ENCODE peak calls at places on chromosomes 11 and 22, in eight cellular contexts. One of them, this sample, is unnamed.

GRCh38 chr11:32176223-32176811 is 85.4 kb downstream of the RCN1 start:
- DNase-seq in psoas muscle: peak; percentile 50
- DNase-seq in left lung: no peak
- DNase-seq in HCT116: peak; percentile 90
- DNase-seq in heart left ventricle: peak; percentile 70
- DNase-seq in left ventricle myocardium inferior: peak; percentile 46
- DNase-seq in A673: peak; percentile 100
- DNase-seq in lower lobe of right lung: peak; percentile 59
- DNase-seq in this sample: peak; percentile 73

GRCh38 chr11:94767701-94768601 is at the start of gene AMOTL1:
- DNase-seq in psoas muscle: peak; percentile 94
- DNase-seq in left lung: peak; percentile 94
- DNase-seq in HCT116: peak; percentile 65
- DNase-seq in heart left ventricle: peak; percentile 91
- DNase-seq in left ventricle myocardium inferior: peak; percentile 90
- DNase-seq in A673: peak; percentile 99
- DNase-seq in lower lobe of right lung: peak; percentile 94
- DNase-seq in this sample: peak; percentile 88

GRCh38 chr11:102330226-102330625 is 12.9 kb downstream of the BIRC3 start:
- DNase-seq in psoas muscle: no peak
- DNase-seq in left lung: no peak
- DNase-seq in HCT116: no peak
- DNase-seq in heart left ventricle: no peak
- DNase-seq in left ventricle myocardium inferior: no peak
- DNase-seq in A673: no peak
- DNase-seq in lower lobe of right lung: no peak
- DNase-seq in this sample: no peak

GRCh38 chr11:126734752-126735151 is 265.8 kb downstream of the KIRREL3 start:
- DNase-seq in psoas muscle: no peak
- DNase-seq in left lung: no peak
- DNase-seq in HCT116: no peak
- DNase-seq in heart left ventricle: no peak
- DNase-seq in left ventricle myocardium inferior: no peak
- DNase-seq in A673: no peak
- DNase-seq in lower lobe of right lung: no peak
- DNase-seq in this sample: no peak

GRCh38 chr11:109291553-109291952 is 130.4 kb upstream of the C11orf87 start:
- DNase-seq in psoas muscle: no peak
- DNase-seq in left lung: no peak
- DNase-seq in HCT116: no peak
- DNase-seq in heart left ventricle: no peak
- DNase-seq in left ventricle myocardium inferior: no peak
- DNase-seq in A673: no peak
- DNase-seq in lower lobe of right lung: no peak
- DNase-seq in this sample: no peak

GRCh38 chr11:11605181-11605580 is 16.6 kb downstream of the GALNT18 start:
- DNase-seq in psoas muscle: no peak
- DNase-seq in left lung: no peak
- DNase-seq in HCT116: no peak
- DNase-seq in heart left ventricle: no peak
- DNase-seq in left ventricle myocardium inferior: no peak
- DNase-seq in A673: no peak
- DNase-seq in lower lobe of right lung: no peak
- DNase-seq in this sample: no peak

GRCh38 chr11:119460582-119460981 is 37.6 kb upstream of the THY1 start:
- DNase-seq in psoas muscle: no peak
- DNase-seq in left lung: no peak
- DNase-seq in HCT116: no peak
- DNase-seq in heart left ventricle: no peak
- DNase-seq in left ventricle myocardium inferior: no peak
- DNase-seq in A673: no peak
- DNase-seq in lower lobe of right lung: no peak
- DNase-seq in this sample: no peak

GRCh38 chr11:8015753-8016239 is 28.7 kb downstream of the EIF3F start:
- DNase-seq in psoas muscle: no peak
- DNase-seq in left lung: no peak
- DNase-seq in HCT116: no peak
- DNase-seq in heart left ventricle: no peak
- DNase-seq in left ventricle myocardium inferior: no peak
- DNase-seq in A673: no peak
- DNase-seq in lower lobe of right lung: no peak
- DNase-seq in this sample: no peak

GRCh38 chr11:121930004-121930965 is 185.7 kb downstream of the BLID start:
- DNase-seq in psoas muscle: no peak
- DNase-seq in left lung: no peak
- DNase-seq in HCT116: no peak
- DNase-seq in heart left ventricle: peak; percentile 10
- DNase-seq in left ventricle myocardium inferior: no peak
- DNase-seq in A673: peak; percentile 94
- DNase-seq in lower lobe of right lung: peak; percentile 55
- DNase-seq in this sample: no peak

GRCh38 chr11:112226062-112226921 is at the start of gene PTS:
- DNase-seq in psoas muscle: peak; percentile 89
- DNase-seq in left lung: peak; percentile 96
- DNase-seq in HCT116: peak; percentile 72
- DNase-seq in heart left ventricle: peak; percentile 89
- DNase-seq in left ventricle myocardium inferior: peak; percentile 86
- DNase-seq in A673: peak; percentile 96
- DNase-seq in lower lobe of right lung: peak; percentile 92
- DNase-seq in this sample: peak; percentile 86

GRCh38 chr11:35274909-35275807 is 136.2 kb downstream of the CD44 start:
- DNase-seq in psoas muscle: peak; percentile 57
- DNase-seq in left lung: no peak
- DNase-seq in HCT116: no peak
- DNase-seq in heart left ventricle: peak; percentile 22
- DNase-seq in left ventricle myocardium inferior: peak; percentile 38
- DNase-seq in A673: peak; percentile 82
- DNase-seq in lower lobe of right lung: peak; percentile 65
- DNase-seq in this sample: no peak

GRCh38 chr11:12312132-12312531 is 65.2 kb upstream of the PARVA start:
- DNase-seq in psoas muscle: no peak
- DNase-seq in left lung: no peak
- DNase-seq in HCT116: no peak
- DNase-seq in heart left ventricle: no peak
- DNase-seq in left ventricle myocardium inferior: no peak
- DNase-seq in A673: no peak
- DNase-seq in lower lobe of right lung: no peak
- DNase-seq in this sample: no peak

GRCh38 chr11:96334219-96334618 is 8.8 kb downstream of the MAML2 start:
- DNase-seq in psoas muscle: no peak
- DNase-seq in left lung: no peak
- DNase-seq in HCT116: no peak
- DNase-seq in heart left ventricle: no peak
- DNase-seq in left ventricle myocardium inferior: no peak
- DNase-seq in A673: no peak
- DNase-seq in lower lobe of right lung: no peak
- DNase-seq in this sample: no peak

GRCh38 chr11:122910775-122911174 is 28.2 kb downstream of the JHY start:
- DNase-seq in psoas muscle: no peak
- DNase-seq in left lung: no peak
- DNase-seq in HCT116: peak; percentile 8
- DNase-seq in heart left ventricle: no peak
- DNase-seq in left ventricle myocardium inferior: no peak
- DNase-seq in A673: peak; percentile 45
- DNase-seq in lower lobe of right lung: no peak
- DNase-seq in this sample: no peak

GRCh38 chr11:10654211-10655150 is 39.1 kb downstream of the IRAG1 start:
- DNase-seq in psoas muscle: no peak
- DNase-seq in left lung: no peak
- DNase-seq in HCT116: peak; percentile 55
- DNase-seq in heart left ventricle: no peak
- DNase-seq in left ventricle myocardium inferior: no peak
- DNase-seq in A673: peak; percentile 73
- DNase-seq in lower lobe of right lung: no peak
- DNase-seq in this sample: no peak

GRCh38 chr11:46426233-46426991 is 34.8 kb upstream of the CHRM4 start:
- DNase-seq in psoas muscle: no peak
- DNase-seq in left lung: no peak
- DNase-seq in HCT116: no peak
- DNase-seq in heart left ventricle: no peak
- DNase-seq in left ventricle myocardium inferior: no peak
- DNase-seq in A673: peak; percentile 49
- DNase-seq in lower lobe of right lung: no peak
- DNase-seq in this sample: no peak

GRCh38 chr11:83508804-83509203 is 222.6 kb upstream of the CCDC90B start:
- DNase-seq in psoas muscle: no peak
- DNase-seq in left lung: no peak
- DNase-seq in HCT116: no peak
- DNase-seq in heart left ventricle: no peak
- DNase-seq in left ventricle myocardium inferior: no peak
- DNase-seq in A673: peak; percentile 56
- DNase-seq in lower lobe of right lung: peak; percentile 46
- DNase-seq in this sample: no peak

GRCh38 chr11:56932572-56933235 is 56.0 kb upstream of the OR5AK2 start:
- DNase-seq in psoas muscle: no peak
- DNase-seq in left lung: no peak
- DNase-seq in HCT116: peak; percentile 63
- DNase-seq in heart left ventricle: no peak
- DNase-seq in left ventricle myocardium inferior: no peak
- DNase-seq in A673: peak; percentile 10
- DNase-seq in lower lobe of right lung: no peak
- DNase-seq in this sample: no peak

GRCh38 chr11:94398101-94398500 is 3.1 kb downstream of the GPR83 start:
- DNase-seq in psoas muscle: no peak
- DNase-seq in left lung: no peak
- DNase-seq in HCT116: no peak
- DNase-seq in heart left ventricle: no peak
- DNase-seq in left ventricle myocardium inferior: no peak
- DNase-seq in A673: no peak
- DNase-seq in lower lobe of right lung: no peak
- DNase-seq in this sample: no peak

GRCh38 chr11:119262668-119263351 is 54.1 kb downstream of the MCAM start:
- DNase-seq in psoas muscle: no peak
- DNase-seq in left lung: no peak
- DNase-seq in HCT116: no peak
- DNase-seq in heart left ventricle: no peak
- DNase-seq in left ventricle myocardium inferior: no peak
- DNase-seq in A673: peak; percentile 29
- DNase-seq in lower lobe of right lung: no peak
- DNase-seq in this sample: no peak

GRCh38 chr22:17250380-17251129 is 31.3 kb upstream of the ADA2 start:
- DNase-seq in psoas muscle: no peak
- DNase-seq in left lung: no peak
- DNase-seq in HCT116: no peak
- DNase-seq in heart left ventricle: no peak
- DNase-seq in left ventricle myocardium inferior: no peak
- DNase-seq in A673: no peak
- DNase-seq in lower lobe of right lung: no peak
- DNase-seq in this sample: no peak

GRCh38 chr22:19748139-19748538 is 12.4 kb upstream of the TBX1 start:
- DNase-seq in psoas muscle: no peak
- DNase-seq in left lung: no peak
- DNase-seq in HCT116: no peak
- DNase-seq in heart left ventricle: no peak
- DNase-seq in left ventricle myocardium inferior: no peak
- DNase-seq in A673: no peak
- DNase-seq in lower lobe of right lung: no peak
- DNase-seq in this sample: no peak

GRCh38 chr22:19750666-19751490 is 9.7 kb upstream of the TBX1 start:
- DNase-seq in psoas muscle: no peak
- DNase-seq in left lung: no peak
- DNase-seq in HCT116: no peak
- DNase-seq in heart left ventricle: no peak
- DNase-seq in left ventricle myocardium inferior: no peak
- DNase-seq in A673: no peak
- DNase-seq in lower lobe of right lung: no peak
- DNase-seq in this sample: no peak

GRCh38 chr22:19751497-19752245 is 8.9 kb upstream of the TBX1 start:
- DNase-seq in psoas muscle: no peak
- DNase-seq in left lung: no peak
- DNase-seq in HCT116: no peak
- DNase-seq in heart left ventricle: no peak
- DNase-seq in left ventricle myocardium inferior: no peak
- DNase-seq in A673: no peak
- DNase-seq in lower lobe of right lung: no peak
- DNase-seq in this sample: no peak

GRCh38 chr22:19748991-19749665 is 11.4 kb upstream of the TBX1 start:
- DNase-seq in psoas muscle: no peak
- DNase-seq in left lung: no peak
- DNase-seq in HCT116: no peak
- DNase-seq in heart left ventricle: no peak
- DNase-seq in left ventricle myocardium inferior: no peak
- DNase-seq in A673: no peak
- DNase-seq in lower lobe of right lung: no peak
- DNase-seq in this sample: no peak

GRCh38 chr22:19749876-19750275 is 10.7 kb upstream of the TBX1 start:
- DNase-seq in psoas muscle: peak; percentile 37
- DNase-seq in left lung: no peak
- DNase-seq in HCT116: no peak
- DNase-seq in heart left ventricle: no peak
- DNase-seq in left ventricle myocardium inferior: no peak
- DNase-seq in A673: no peak
- DNase-seq in lower lobe of right lung: no peak
- DNase-seq in this sample: no peak
- H3K27ac ChIP-seq in psoas muscle: no peak overlapping the region
- H3K27ac ChIP-seq in left lung: no peak overlapping the region
- H3K27ac ChIP-seq in HCT116: no peak overlapping the region
- H3K27ac ChIP-seq in heart left ventricle: no peak overlapping the region
- H3K27ac ChIP-seq in left ventricle myocardium inferior: no peak overlapping the region
- H3K27ac ChIP-seq in A673: no peak overlapping the region
- H3K27ac ChIP-seq in lower lobe of right lung: no peak overlapping the region
- H3K27ac ChIP-seq in this sample: no peak overlapping the region

DNA sequence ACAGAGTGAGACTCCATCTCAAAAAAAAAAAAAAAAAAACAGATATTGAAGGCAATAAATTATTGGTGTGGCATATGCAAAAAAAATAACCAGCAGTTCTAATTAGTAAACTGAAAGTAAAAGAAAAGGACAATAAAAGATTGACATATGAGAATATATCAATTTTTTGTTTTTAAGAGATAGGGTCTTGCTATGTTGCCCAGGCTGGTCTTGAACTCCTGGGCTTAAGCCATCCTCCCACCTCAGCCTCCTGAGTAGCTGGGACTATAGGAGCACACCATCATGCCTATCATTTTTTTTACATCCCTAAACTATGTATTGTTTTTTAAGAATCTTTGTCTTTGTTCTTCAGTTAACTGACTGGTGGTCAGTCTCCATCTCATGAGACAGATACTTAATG is 31.5 kb downstream of the PACSIN2 start:
- DNase-seq in psoas muscle: no peak
- DNase-seq in left lung: no peak
- DNase-seq in HCT116: no peak
- DNase-seq in heart left ventricle: no peak
- DNase-seq in left ventricle myocardium inferior: no peak
- DNase-seq in A673: no peak
- DNase-seq in lower lobe of right lung: no peak
- DNase-seq in this sample: no peak
- TF ChIP-seq CTCF in psoas muscle: no peak
- TF ChIP-seq CTCF in left lung: no peak
- TF ChIP-seq CTCF in HCT116: no peak
- TF ChIP-seq CTCF in heart left ventricle: no peak
- TF ChIP-seq CTCF in left ventricle myocardium inferior: no peak
- TF ChIP-seq CTCF in A673: no peak
- TF ChIP-seq CTCF in lower lobe of right lung: no peak
- TF ChIP-seq CTCF in this sample: no peak

GRCh38 chr11:67079065-67079464 is 22.4 kb downstream of the RHOD start:
- DNase-seq in psoas muscle: no peak
- DNase-seq in left lung: no peak
- DNase-seq in HCT116: no peak
- DNase-seq in heart left ventricle: no peak
- DNase-seq in left ventricle myocardium inferior: no peak
- DNase-seq in A673: no peak
- DNase-seq in lower lobe of right lung: no peak
- DNase-seq in this sample: no peak
- H3K27ac ChIP-seq in psoas muscle: no peak overlapping the region
- H3K27ac ChIP-seq in left lung: no peak overlapping the region
- H3K27ac ChIP-seq in HCT116: peak overlapping the region; percentile 43
- H3K27ac ChIP-seq in heart left ventricle: no peak overlapping the region
- H3K27ac ChIP-seq in left ventricle myocardium inferior: no peak overlapping the region
- H3K27ac ChIP-seq in A673: no peak overlapping the region
- H3K27ac ChIP-seq in lower lobe of right lung: no peak overlapping the region
- H3K27ac ChIP-seq in this sample: no peak overlapping the region

GRCh38 chr22:40898850-40899357 is 37.0 kb upstream of the DNAJB7 start:
- DNase-seq in psoas muscle: no peak
- DNase-seq in left lung: no peak
- DNase-seq in HCT116: peak; percentile 23
- DNase-seq in heart left ventricle: no peak
- DNase-seq in left ventricle myocardium inferior: no peak
- DNase-seq in A673: peak; percentile 84
- DNase-seq in lower lobe of right lung: no peak
- DNase-seq in this sample: no peak
- TF ChIP-seq CTCF in psoas muscle: peak; percentile 50
- TF ChIP-seq CTCF in left lung: peak; percentile 33
- TF ChIP-seq CTCF in HCT116: peak; percentile 48
- TF ChIP-seq CTCF in heart left ventricle: no peak
- TF ChIP-seq CTCF in left ventricle myocardium inferior: peak; percentile 53
- TF ChIP-seq CTCF in A673: peak; percentile 72
- TF ChIP-seq CTCF in lower lobe of right lung: peak; percentile 35
- TF ChIP-seq CTCF in this sample: peak; percentile 22

This sample was measured in uterus.